ENCODE peak calls at places on chromosomes 3 and 15, in five cellular contexts. Q, R, W, N and G are unnamed samples.

GRCh38 chr15:52709172-52709979 is 30.2 kb upstream of the ATOSA start:
- DNase-seq in Q (no peak), R (no peak), W (no peak), N (peak), G (peak)

GRCh38 chr3:9390265-9390888 is 7.0 kb upstream of the SETD5 start:
- DNase-seq in Q (no peak), R (no peak), W (no peak), N (no peak), G (no peak)

GRCh38 chr3:146830231-146830630 is 225.1 kb upstream of the PLSCR5 start:
- DNase-seq in Q (no peak), R (no peak), W (no peak), N (no peak), G (no peak)

GRCh38 chr3:115709931-115710330 is 86.6 kb downstream of the GAP43 start:
- DNase-seq in Q (no peak), R (no peak), W (no peak), N (no peak), G (no peak)

GRCh38 chr15:52103217-52104207 is 9.1 kb downstream of the BCL2L10 start:
- DNase-seq in Q (peak), R (peak), W (no peak), N (no peak), G (no peak)

GRCh38 chr15:91706366-91707032 is 147.0 kb upstream of the SLCO3A1 start:
- DNase-seq in Q (peak), R (peak), W (peak), N (peak), G (peak)

GRCh38 chr3:159664011-159664410 is 324.6 kb upstream of the IL12A start:
- DNase-seq in Q (no peak), R (no peak), W (no peak), N (no peak), G (no peak)

GRCh38 chr3:10848261-10848660 is 32.2 kb downstream of the SLC6A11 start:
- DNase-seq in Q (no peak), R (no peak), W (no peak), N (no peak), G (no peak)

GRCh38 chr3:160381470-160381869 is 17.6 kb downstream of the IFT80 start:
- DNase-seq in Q (no peak), R (no peak), W (no peak), N (no peak), G (no peak)

GRCh38 chr3:124597273-124597672 is 133.0 kb upstream of the UMPS start:
- DNase-seq in Q (no peak), R (no peak), W (no peak), N (no peak), G (no peak)

GRCh38 chr3:39107874-39108308 is 411 bp downstream of the TTC21A start:
- DNase-seq in Q (no peak), R (no peak), W (no peak), N (no peak), G (no peak)

GRCh38 chr15:47937834-47938233 is 183.0 kb upstream of the SLC24A5 start:
- DNase-seq in Q (no peak), R (no peak), W (no peak), N (no peak), G (no peak)